ENCODE peak calls at places on chromosomes 2 and 18, in four cellular contexts. One of them, this sample, is unnamed.

GRCh38 chr2:201152999-201153398 is 29.9 kb upstream of the CASP10 start:
- DNase-seq in A549: no peak
- DNase-seq in astrocyte of the spinal cord: no peak
- DNase-seq in effector memory CD4-positive, alpha-beta T cell: no peak
- DNase-seq in this sample: no peak

GRCh38 chr2:1915746-1916145 is 171.4 kb upstream of the PXDN start:
- DNase-seq in effector memory CD4-positive, alpha-beta T cell: no peak
- DNase-seq in astrocyte of the spinal cord: no peak
- DNase-seq in A549: no peak
- DNase-seq in this sample: no peak

GRCh38 chr2:44543773-44544725 is 182.3 kb downstream of the CAMKMT start:
- DNase-seq in A549: peak; percentile 30
- DNase-seq in astrocyte of the spinal cord: peak; percentile 55
- DNase-seq in effector memory CD4-positive, alpha-beta T cell: no peak
- DNase-seq in this sample: no peak

GRCh38 chr2:199273043-199273647 is 184.6 kb downstream of the SATB2 start:
- DNase-seq in A549: no peak
- DNase-seq in effector memory CD4-positive, alpha-beta T cell: no peak
- DNase-seq in astrocyte of the spinal cord: peak; percentile 60
- DNase-seq in this sample: no peak

GRCh38 chr2:110858993-110859770 is 126.8 kb downstream of the ACOXL start:
- DNase-seq in A549: no peak
- DNase-seq in astrocyte of the spinal cord: no peak
- DNase-seq in effector memory CD4-positive, alpha-beta T cell: no peak
- DNase-seq in this sample: no peak

GRCh38 chr2:18903750-18904149 is 314.4 kb upstream of the NT5C1B start:
- DNase-seq in effector memory CD4-positive, alpha-beta T cell: no peak
- DNase-seq in A549: no peak
- DNase-seq in astrocyte of the spinal cord: no peak
- DNase-seq in this sample: no peak

GRCh38 chr18:37476182-37476581 is 89.4 kb downstream of the CELF4 start:
- DNase-seq in effector memory CD4-positive, alpha-beta T cell: no peak
- DNase-seq in A549: peak; percentile 24
- DNase-seq in astrocyte of the spinal cord: no peak
- DNase-seq in this sample: no peak

GRCh38 chr2:30421551-30422436 is 25.3 kb upstream of the LCLAT1 start:
- DNase-seq in astrocyte of the spinal cord: peak; percentile 92
- DNase-seq in effector memory CD4-positive, alpha-beta T cell: peak; percentile 6
- DNase-seq in A549: no peak
- DNase-seq in this sample: peak; percentile 58

GRCh38 chr2:216652566-216652965 is 19.3 kb downstream of the IGFBP2 start:
- DNase-seq in astrocyte of the spinal cord: no peak
- DNase-seq in effector memory CD4-positive, alpha-beta T cell: no peak
- DNase-seq in A549: no peak
- DNase-seq in this sample: no peak

GRCh38 chr2:203743441-203743932 is 37.0 kb downstream of the CD28 start:
- DNase-seq in effector memory CD4-positive, alpha-beta T cell: no peak
- DNase-seq in A549: no peak
- DNase-seq in astrocyte of the spinal cord: peak; percentile 50
- DNase-seq in this sample: no peak

GRCh38 chr18:48319796-48320638 is 89.2 kb downstream of the ZBTB7C start:
- DNase-seq in astrocyte of the spinal cord: no peak
- DNase-seq in effector memory CD4-positive, alpha-beta T cell: no peak
- DNase-seq in A549: no peak
- DNase-seq in this sample: no peak

GRCh38 chr18:66226782-66227181 is 377.1 kb downstream of the CDH19 start:
- DNase-seq in effector memory CD4-positive, alpha-beta T cell: no peak
- DNase-seq in astrocyte of the spinal cord: no peak
- DNase-seq in A549: no peak
- DNase-seq in this sample: no peak

GRCh38 chr2:43224571-43225092 is 1.8 kb downstream of the ZFP36L2 start:
- DNase-seq in astrocyte of the spinal cord: no peak
- DNase-seq in effector memory CD4-positive, alpha-beta T cell: peak; percentile 20
- DNase-seq in A549: peak; percentile 70
- DNase-seq in this sample: peak; percentile 69

GRCh38 chr2:168192143-168192785 is 55.1 kb downstream of the STK39 start:
- DNase-seq in astrocyte of the spinal cord: no peak
- DNase-seq in A549: no peak
- DNase-seq in effector memory CD4-positive, alpha-beta T cell: no peak
- DNase-seq in this sample: no peak

GRCh38 chr2:18171191-18172139 is 293.0 kb downstream of the KCNS3 start:
- DNase-seq in effector memory CD4-positive, alpha-beta T cell: no peak
- DNase-seq in A549: no peak
- DNase-seq in astrocyte of the spinal cord: peak; percentile 75
- DNase-seq in this sample: no peak

GRCh38 chr2:192828947-192829346 is 634.2 kb upstream of the TMEFF2 start:
- DNase-seq in astrocyte of the spinal cord: no peak
- DNase-seq in A549: no peak
- DNase-seq in effector memory CD4-positive, alpha-beta T cell: no peak
- DNase-seq in this sample: no peak

GRCh38 chr2:226423498-226423960 is 376.1 kb downstream of the IRS1 start:
- DNase-seq in A549: no peak
- DNase-seq in effector memory CD4-positive, alpha-beta T cell: peak; percentile 8
- DNase-seq in astrocyte of the spinal cord: peak; percentile 42
- DNase-seq in this sample: peak; percentile 66

GRCh38 chr2:133886735-133887675 is 318.7 kb upstream of the NCKAP5 start:
- DNase-seq in astrocyte of the spinal cord: peak; percentile 58
- DNase-seq in effector memory CD4-positive, alpha-beta T cell: peak; percentile 22
- DNase-seq in A549: peak; percentile 70
- DNase-seq in this sample: peak; percentile 50

GRCh38 chr18:32771169-32771751 is 1.6 kb downstream of the KLHL14 start:
- DNase-seq in astrocyte of the spinal cord: no peak
- DNase-seq in effector memory CD4-positive, alpha-beta T cell: no peak
- DNase-seq in A549: no peak
- DNase-seq in this sample: no peak

GRCh38 chr2:176491172-176491904 is 222.1 kb downstream of the MTX2 start:
- DNase-seq in astrocyte of the spinal cord: peak; percentile 99
- DNase-seq in A549: no peak
- DNase-seq in effector memory CD4-positive, alpha-beta T cell: no peak
- DNase-seq in this sample: no peak

GRCh38 chr2:63124209-63124608 is 73.6 kb downstream of the OTX1 start:
- DNase-seq in A549: no peak
- DNase-seq in effector memory CD4-positive, alpha-beta T cell: no peak
- DNase-seq in astrocyte of the spinal cord: no peak
- DNase-seq in this sample: no peak

GRCh38 chr2:227033471-227034148 is 130.4 kb downstream of the COL4A4 start:
- DNase-seq in A549: peak; percentile 55
- DNase-seq in astrocyte of the spinal cord: peak; percentile 20
- DNase-seq in effector memory CD4-positive, alpha-beta T cell: no peak
- DNase-seq in this sample: no peak

GRCh38 chr2:143514413-143514812 is 385.2 kb downstream of the ARHGAP15 start:
- DNase-seq in A549: no peak
- DNase-seq in effector memory CD4-positive, alpha-beta T cell: no peak
- DNase-seq in astrocyte of the spinal cord: peak; percentile 5
- DNase-seq in this sample: no peak

GRCh38 chr18:23136326-23137092 is 1.2 kb downstream of the CABLES1 start:
- DNase-seq in A549: no peak
- DNase-seq in effector memory CD4-positive, alpha-beta T cell: no peak
- DNase-seq in astrocyte of the spinal cord: peak; percentile 39
- DNase-seq in this sample: peak; percentile 9

GRCh38 chr18:43570593-43570992 is 293.3 kb upstream of the SYT4 start:
- DNase-seq in A549: no peak
- DNase-seq in effector memory CD4-positive, alpha-beta T cell: no peak
- DNase-seq in astrocyte of the spinal cord: no peak
- DNase-seq in this sample: no peak

GRCh38 chr2:30165050-30165520 is 18.3 kb downstream of the YPEL5 start:
- DNase-seq in effector memory CD4-positive, alpha-beta T cell: peak; percentile 35
- DNase-seq in astrocyte of the spinal cord: peak; percentile 87
- DNase-seq in A549: peak; percentile 96
- DNase-seq in this sample: peak; percentile 84

GRCh38 chr2:172445851-172446250 is 18.5 kb downstream of the ITGA6 start:
- DNase-seq in astrocyte of the spinal cord: peak; percentile 43
- DNase-seq in effector memory CD4-positive, alpha-beta T cell: no peak
- DNase-seq in A549: no peak
- DNase-seq in this sample: no peak

GRCh38 chr2:100367163-100367562 is 44.9 kb upstream of the LONRF2 start:
- DNase-seq in astrocyte of the spinal cord: no peak
- DNase-seq in A549: no peak
- DNase-seq in effector memory CD4-positive, alpha-beta T cell: no peak
- DNase-seq in this sample: no peak

GRCh38 chr2:238157506-238158017 is 1.2 kb upstream of the ERFE start:
- DNase-seq in astrocyte of the spinal cord: no peak
- DNase-seq in A549: no peak
- DNase-seq in effector memory CD4-positive, alpha-beta T cell: no peak
- DNase-seq in this sample: no peak

GRCh38 chr2:71700041-71700879 is 246.9 kb downstream of the DYSF start:
- DNase-seq in astrocyte of the spinal cord: no peak
- DNase-seq in effector memory CD4-positive, alpha-beta T cell: no peak
- DNase-seq in A549: no peak
- DNase-seq in this sample: no peak

GRCh38 chr2:126359494-126359893 is 296.5 kb upstream of the GYPC start:
- DNase-seq in astrocyte of the spinal cord: peak; percentile 5
- DNase-seq in A549: peak; percentile 15
- DNase-seq in effector memory CD4-positive, alpha-beta T cell: no peak
- DNase-seq in this sample: no peak

DNA sequence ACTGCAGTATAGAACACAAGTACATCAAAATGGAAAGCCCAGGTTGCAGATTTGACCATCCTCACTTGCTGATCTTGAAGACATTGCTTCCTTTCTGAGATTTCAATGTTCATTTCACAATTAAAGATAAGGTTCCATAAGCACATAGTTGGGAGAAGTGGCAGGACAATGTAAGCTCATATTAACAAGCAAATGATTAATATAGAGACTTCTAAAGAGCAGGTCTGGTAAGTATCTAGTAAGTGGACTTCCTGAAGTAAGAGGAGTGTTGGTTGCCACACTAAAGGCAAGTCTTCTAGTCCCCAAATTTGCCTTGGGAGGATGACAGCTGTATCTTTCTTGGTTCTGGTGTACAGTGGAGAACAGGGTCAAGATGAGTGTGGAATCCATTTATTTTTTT is 1.4 kb upstream of the PTPRM start:
- DNase-seq in effector memory CD4-positive, alpha-beta T cell: no peak
- DNase-seq in astrocyte of the spinal cord: no peak
- DNase-seq in A549: no peak
- DNase-seq in this sample: no peak
- H3K4me3 ChIP-seq in effector memory CD4-positive, alpha-beta T cell: no peak overlapping the region
- H3K4me3 ChIP-seq in astrocyte of the spinal cord: no peak overlapping the region
- H3K4me3 ChIP-seq in A549: no peak overlapping the region
- H3K4me3 ChIP-seq in this sample: no peak overlapping the region

DNA sequence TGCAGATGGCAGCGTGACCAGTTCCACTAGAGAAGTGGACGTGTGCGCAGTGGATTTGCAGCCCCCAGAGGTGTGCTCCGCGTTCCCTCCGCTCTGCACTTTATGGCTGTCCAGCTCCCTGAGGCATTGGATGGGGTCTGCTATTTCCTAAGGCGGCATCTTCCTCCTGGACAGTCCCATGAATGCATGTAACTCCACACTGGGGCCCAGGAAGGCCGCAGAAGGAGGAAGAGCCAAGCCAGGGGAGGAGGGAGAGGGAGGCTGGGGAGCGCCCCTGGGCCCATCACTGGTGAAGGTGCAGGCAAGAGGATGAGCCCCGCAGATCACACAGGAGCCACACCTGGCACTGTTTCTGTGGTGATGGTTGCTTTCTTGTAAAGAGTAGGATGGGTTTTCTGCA is 99.1 kb downstream of the PTGR3 start:
- DNase-seq in astrocyte of the spinal cord: no peak
- DNase-seq in A549: no peak
- DNase-seq in effector memory CD4-positive, alpha-beta T cell: no peak
- DNase-seq in this sample: no peak
- H3K4me3 ChIP-seq in astrocyte of the spinal cord: no peak overlapping the region
- H3K4me3 ChIP-seq in A549: no peak overlapping the region
- H3K4me3 ChIP-seq in effector memory CD4-positive, alpha-beta T cell: no peak overlapping the region
- H3K4me3 ChIP-seq in this sample: no peak overlapping the region

GRCh38 chr2:45889053-45889452 is 237.6 kb downstream of the PRKCE start:
- DNase-seq in astrocyte of the spinal cord: no peak
- DNase-seq in A549: peak; percentile 18
- DNase-seq in effector memory CD4-positive, alpha-beta T cell: no peak
- DNase-seq in this sample: peak; percentile 9

GRCh38 chr2:45890819-45891218 is 239.3 kb downstream of the PRKCE start:
- DNase-seq in A549: no peak
- DNase-seq in effector memory CD4-positive, alpha-beta T cell: no peak
- DNase-seq in astrocyte of the spinal cord: no peak
- DNase-seq in this sample: peak; percentile 25

GRCh38 chr2:45889620-45890019 is 238.1 kb downstream of the PRKCE start:
- DNase-seq in A549: no peak
- DNase-seq in effector memory CD4-positive, alpha-beta T cell: no peak
- DNase-seq in astrocyte of the spinal cord: no peak
- DNase-seq in this sample: no peak

GRCh38 chr2:45888641-45889040 is 237.2 kb downstream of the PRKCE start:
- DNase-seq in effector memory CD4-positive, alpha-beta T cell: no peak
- DNase-seq in A549: no peak
- DNase-seq in astrocyte of the spinal cord: no peak
- DNase-seq in this sample: no peak

DNA sequence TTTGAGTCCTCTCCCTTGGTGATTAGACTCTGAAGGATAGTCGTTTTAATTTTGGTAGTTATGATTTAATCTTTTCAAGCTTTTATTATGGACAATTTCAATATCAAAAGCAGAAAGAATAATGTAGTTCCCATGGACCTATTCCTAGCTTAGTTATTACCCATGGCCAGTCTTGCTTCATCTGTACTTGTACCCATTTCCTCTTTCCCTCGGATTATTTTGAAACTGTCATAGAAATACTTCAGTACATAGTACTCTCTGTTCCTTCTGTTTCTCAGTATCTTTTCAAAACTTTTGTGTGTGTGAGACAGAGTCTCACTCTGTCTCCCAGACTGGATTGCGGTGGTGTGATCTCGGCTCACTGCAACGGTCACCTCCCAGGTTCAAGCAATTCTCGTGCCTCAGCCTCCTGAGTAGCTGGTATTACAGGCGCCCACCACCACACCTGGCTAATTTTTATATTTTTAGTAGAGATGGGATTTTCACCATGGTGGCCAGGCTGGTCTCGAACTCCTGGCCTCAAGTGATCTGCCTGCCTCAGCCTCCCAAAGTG is 238.7 kb downstream of the PRKCE start:
- DNase-seq in astrocyte of the spinal cord: no peak
- DNase-seq in A549: no peak
- DNase-seq in effector memory CD4-positive, alpha-beta T cell: no peak
- DNase-seq in this sample: no peak
- H3K4me3 ChIP-seq in astrocyte of the spinal cord: no peak overlapping the region
- H3K4me3 ChIP-seq in A549: no peak overlapping the region
- H3K4me3 ChIP-seq in effector memory CD4-positive, alpha-beta T cell: no peak overlapping the region
- H3K4me3 ChIP-seq in this sample: no peak overlapping the region

GRCh38 chr2:219565130-219566080 is 5.9 kb downstream of the OBSL1 start:
- DNase-seq in A549: no peak
- DNase-seq in astrocyte of the spinal cord: no peak
- DNase-seq in effector memory CD4-positive, alpha-beta T cell: no peak
- DNase-seq in this sample: no peak
- H3K4me3 ChIP-seq in A549: no peak overlapping the region
- H3K4me3 ChIP-seq in astrocyte of the spinal cord: no peak overlapping the region
- H3K4me3 ChIP-seq in effector memory CD4-positive, alpha-beta T cell: no peak overlapping the region
- H3K4me3 ChIP-seq in this sample: no peak overlapping the region

GRCh38 chr18:76620326-76620813 is 125.3 kb upstream of the ZNF516 start:
- DNase-seq in A549: no peak
- DNase-seq in effector memory CD4-positive, alpha-beta T cell: no peak
- DNase-seq in astrocyte of the spinal cord: peak; percentile 70
- DNase-seq in this sample: peak; percentile 2

GRCh38 chr18:76618721-76619120 is 123.7 kb upstream of the ZNF516 start:
- DNase-seq in A549: no peak
- DNase-seq in astrocyte of the spinal cord: no peak
- DNase-seq in effector memory CD4-positive, alpha-beta T cell: no peak
- DNase-seq in this sample: no peak

GRCh38 chr18:76621184-76621583 is 126.1 kb upstream of the ZNF516 start:
- DNase-seq in effector memory CD4-positive, alpha-beta T cell: no peak
- DNase-seq in A549: no peak
- DNase-seq in astrocyte of the spinal cord: no peak
- DNase-seq in this sample: no peak

GRCh38 chr18:76619342-76620315 is 124.6 kb upstream of the ZNF516 start:
- DNase-seq in astrocyte of the spinal cord: peak; percentile 47
- DNase-seq in A549: no peak
- DNase-seq in effector memory CD4-positive, alpha-beta T cell: no peak
- DNase-seq in this sample: no peak

GRCh38 chr18:76621782-76622495 is 126.9 kb upstream of the ZNF516 start:
- DNase-seq in effector memory CD4-positive, alpha-beta T cell: no peak
- DNase-seq in A549: no peak
- DNase-seq in astrocyte of the spinal cord: peak; percentile 31
- DNase-seq in this sample: no peak
- H3K4me3 ChIP-seq in effector memory CD4-positive, alpha-beta T cell: no peak overlapping the region
- H3K4me3 ChIP-seq in A549: no peak overlapping the region
- H3K4me3 ChIP-seq in astrocyte of the spinal cord: no peak overlapping the region
- H3K4me3 ChIP-seq in this sample: no peak overlapping the region

This sample was measured in CD4-positive, alpha-beta memory T cell.